ENCODE peak calls at places on chromosomes 6 and 20, in nine cellular contexts. C is heart left ventricle, V is A549, E is uterus, L is IMR-90, A is GM12878, M is K562, T is ovary, D is GM12891. P is an unnamed sample.

GRCh38 chr6:10838794-10839333 is 525 bp upstream of the MAK start:
- DNase-seq in M (no peak), D (peak; percentile 47), L (no peak), E (no peak), A (peak; percentile 85), T (no peak), V (no peak), C (no peak), P (no peak)

GRCh38 chr20:59811681-59812171 is 121.7 kb downstream of the SYCP2 start:
- DNase-seq in T (no peak), A (no peak), L (no peak), D (no peak), E (peak; percentile 6), V (no peak), C (peak; percentile 8), M (no peak), P (no peak)

GRCh38 chr20:51495921-51496545 is 46.5 kb downstream of the NFATC2 start:
- DNase-seq in D (no peak), V (no peak), L (no peak), M (no peak), T (peak; percentile 9), C (no peak), E (no peak), A (no peak), P (no peak)

GRCh38 chr6:15400572-15401004 is 154.7 kb downstream of the JARID2 start:
- DNase-seq in L (peak; percentile 16), M (peak; percentile 69), V (peak; percentile 27), C (peak; percentile 78), T (peak; percentile 59), D (no peak), A (no peak), E (peak; percentile 41), P (no peak)

GRCh38 chr6:141307309-141307998 is 825.3 kb upstream of the GJE1 start:
- DNase-seq in C (no peak), V (no peak), A (no peak), M (no peak), E (no peak), D (no peak), T (no peak), L (no peak), P (no peak)

GRCh38 chr6:13044390-13044789 is 283.9 kb downstream of the TBC1D7 start:
- DNase-seq in L (no peak), T (no peak), C (no peak), E (no peak), D (no peak), M (peak; percentile 81), A (no peak), V (peak; percentile 47), P (peak; percentile 61)

GRCh38 chr6:85672623-85673022 is 29.9 kb upstream of the SYNCRIP start:
- DNase-seq in M (no peak), A (no peak), E (no peak), D (no peak), C (no peak), T (no peak), V (no peak), L (no peak), P (no peak)

GRCh38 chr20:63879264-63879663 is 14.2 kb downstream of the TPD52L2 start:
- DNase-seq in D (no peak), T (no peak), A (no peak), L (no peak), V (no peak), M (no peak), E (no peak), C (no peak), P (no peak)

GRCh38 chr6:14442250-14442649 is 324.7 kb downstream of the CD83 start:
- DNase-seq in E (no peak), V (no peak), T (no peak), M (no peak), A (no peak), C (no peak), D (no peak), L (no peak), P (no peak)

GRCh38 chr6:152984387-152984872 is 1.6 kb upstream of the FBXO5 start:
- DNase-seq in C (no peak), A (peak; percentile 51), L (no peak), E (no peak), M (no peak), V (no peak), D (no peak), T (no peak), P (no peak)

GRCh38 chr6:79538481-79538971 is 1.3 kb upstream of the LCA5 start:
- DNase-seq in M (no peak), L (no peak), D (no peak), A (no peak), C (no peak), V (no peak), E (no peak), T (no peak), P (no peak)

GRCh38 chr6:90127589-90127988 is 169.1 kb downstream of the BACH2 start:
- DNase-seq in T (no peak), E (no peak), A (no peak), L (no peak), M (no peak), V (no peak), D (no peak), C (no peak), P (no peak)

GRCh38 chr20:41889125-41889870 is 271.1 kb upstream of the CHD6 start:
- DNase-seq in E (no peak), T (no peak), M (peak; percentile 14), C (no peak), L (no peak), D (no peak), A (no peak), V (peak; percentile 20), P (no peak)

DNA sequence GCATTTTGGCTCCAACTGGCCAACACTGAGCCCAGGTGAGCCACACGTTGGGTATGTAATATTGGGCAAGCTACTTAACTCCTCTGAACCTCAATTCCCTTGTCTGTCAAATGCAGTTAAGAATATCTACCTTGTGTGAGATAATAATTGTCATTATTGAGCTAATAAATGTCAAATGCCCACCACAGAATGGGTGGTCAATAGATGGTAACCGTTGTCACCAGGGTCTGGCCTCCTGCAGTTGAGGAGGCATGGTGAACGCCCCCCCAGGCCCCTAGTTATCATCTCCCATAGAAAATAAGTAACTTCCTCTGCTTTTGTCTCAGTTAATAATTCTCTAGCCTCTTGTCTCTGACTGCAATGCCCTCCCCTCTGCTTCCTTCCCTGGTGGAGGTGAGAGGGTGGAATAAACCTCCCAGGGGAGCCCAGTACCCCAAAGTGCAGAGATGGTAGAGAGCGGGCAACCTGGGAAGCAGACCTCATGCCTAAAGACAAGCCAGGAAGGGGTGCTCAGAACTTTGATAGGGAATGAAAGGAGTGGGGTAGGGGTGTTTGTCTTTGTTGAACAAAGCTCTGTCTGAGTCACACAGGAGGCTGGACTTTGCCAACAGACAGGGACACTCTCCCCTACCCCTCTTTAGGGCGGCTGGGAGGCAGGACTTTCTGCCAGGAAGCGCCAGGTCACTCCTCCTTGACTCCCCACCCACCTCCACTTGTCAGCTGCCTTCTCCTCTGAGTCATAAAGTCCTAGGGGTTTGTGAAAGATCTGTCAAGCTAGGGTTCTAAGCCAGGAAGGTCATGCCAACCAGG is 1.3 kb upstream of the UNC5CL start:
- DNase-seq in C (no peak), V (peak; percentile 84), M (peak; percentile 31), L (no peak), D (no peak), T (no peak), E (no peak), A (no peak), P (peak; percentile 60)
- TF ChIP-seq POLR2A in C (no peak), V (no peak), M (no peak), L (no peak), D (no peak), T (no peak), E (no peak), A (no peak), P (no peak)

GRCh38 chr6:42142118-42142835 is at the start of gene C6orf132:
- DNase-seq in T (peak; percentile 36), A (no peak), E (no peak), L (no peak), C (no peak), D (peak; percentile 32), V (no peak), M (no peak), P (no peak)
- TF ChIP-seq POLR2A in T (no peak), A (no peak), E (peak; percentile 46), L (no peak), C (no peak), D (no peak), V (no peak), M (no peak), P (no peak)

GRCh38 chr6:129434091-129434490 is 275.9 kb downstream of the ARHGAP18 start:
- DNase-seq in C (no peak), L (no peak), E (no peak), T (no peak), A (no peak), M (no peak), V (no peak), D (no peak), P (no peak)
- TF ChIP-seq POLR2A in C (no peak), L (no peak), E (no peak), T (no peak), A (no peak), M (no peak), V (no peak), D (no peak), P (no peak)

GRCh38 chr6:159082039-159082815 is 37.4 kb upstream of the TAGAP start:
- DNase-seq in D (no peak), T (no peak), V (no peak), A (no peak), C (no peak), M (no peak), E (no peak), L (no peak), P (no peak)
- TF ChIP-seq POLR2A in D (peak; percentile 73), T (no peak), V (no peak), A (no peak), C (no peak), M (peak; percentile 88), E (no peak), L (no peak), P (no peak)

GRCh38 chr6:131638013-131638412 is 911 bp downstream of the ENPP3 start:
- DNase-seq in M (no peak), E (no peak), D (no peak), V (no peak), T (no peak), A (no peak), C (no peak), L (no peak), P (no peak)

GRCh38 chr6:131640576-131640975 is 3.5 kb downstream of the ENPP3 start:
- DNase-seq in L (no peak), E (no peak), V (no peak), T (no peak), D (no peak), M (peak; percentile 38), A (no peak), C (no peak), P (no peak)

GRCh38 chr6:131640100-131640499 is 3.0 kb downstream of the ENPP3 start:
- DNase-seq in T (no peak), E (no peak), A (no peak), C (no peak), M (no peak), V (no peak), L (no peak), D (no peak), P (no peak)

GRCh38 chr6:131635384-131636340 is 1.4 kb upstream of the ENPP3 start:
- DNase-seq in T (no peak), E (no peak), C (no peak), D (no peak), L (no peak), V (no peak), A (no peak), M (no peak), P (no peak)

GRCh38 chr6:131636880-131637792 is at the start of gene ENPP3:
- DNase-seq in M (peak; percentile 20), V (no peak), D (no peak), L (peak; percentile 13), A (no peak), C (no peak), E (no peak), T (no peak), P (no peak)
- TF ChIP-seq POLR2A in M (no peak), V (no peak), D (no peak), L (no peak), A (no peak), C (no peak), E (no peak), T (no peak), P (no peak)